ENCODE peak calls at places on chromosomes 4 and X, in nine cellular contexts. N is left ventricle myocardium inferior, L is GM23248, C is Peyer's patch, M is BE2C, V is suprapubic skin, G is fibroblast of lung, T is brain microvascular endothelial cell, F is pancreas. D is an unnamed sample. For H3K27me3, the result is how much of the 10 kb centered on the place peaks cover.

GRCh38 chrX:1223253-1223621 is 10.8 kb upstream of the CRLF2 start:
- DNase-seq in N (no peak), L (no peak), C (no peak), M (no peak), V (no peak), G (no peak), T (no peak), F (no peak), D (no peak)

GRCh38 chr4:148271166-148271565 is 171.0 kb downstream of the NR3C2 start:
- DNase-seq in N (no peak), L (no peak), C (no peak), M (no peak), V (no peak), G (no peak), T (no peak), F (no peak), D (no peak)

GRCh38 chrX:54182864-54183613 is at the start of gene FAM120C:
- DNase-seq in N (peak), L (peak), C (peak), M (peak), V (peak), G (peak), T (peak), F (peak), D (peak)

GRCh38 chrX:8044861-8045434 is 117.7 kb upstream of the PNPLA4 start:
- DNase-seq in N (no peak), L (no peak), C (no peak), M (no peak), V (no peak), G (peak), T (peak), F (no peak), D (no peak)

GRCh38 chrX:102599950-102600579 is 750 bp downstream of the ARMCX5 start:
- DNase-seq in N (no peak), L (peak), C (no peak), M (no peak), V (no peak), G (peak), T (peak), F (no peak), D (no peak)

GRCh38 chr4:184443318-184443717 is 31.0 kb downstream of the IRF2 start:
- DNase-seq in N (no peak), L (no peak), C (no peak), M (no peak), V (no peak), G (no peak), T (no peak), F (no peak), D (no peak)

GRCh38 chr4:54231419-54232150 is 2.5 kb downstream of the PDGFRA start:
- DNase-seq in N (peak), L (peak), C (peak), M (no peak), V (peak), G (peak), T (peak), F (peak), D (peak)

GRCh38 chr4:74039065-74039763 is 725 bp upstream of the CXCL3 start:
- DNase-seq in N (no peak), L (peak), C (no peak), M (peak), V (no peak), G (peak), T (peak), F (no peak), D (peak)

GRCh38 chrX:107684956-107685385 is 56.7 kb downstream of the PRPS1 start:
- DNase-seq in N (peak), L (no peak), C (peak), M (no peak), V (peak), G (peak), T (peak), F (no peak), D (peak)

GRCh38 chr4:89158884-89159503 is 47.7 kb downstream of the TIGD2 start:
- DNase-seq in N (no peak), L (peak), C (no peak), M (no peak), V (no peak), G (peak), T (peak), F (no peak), D (peak)

DNA sequence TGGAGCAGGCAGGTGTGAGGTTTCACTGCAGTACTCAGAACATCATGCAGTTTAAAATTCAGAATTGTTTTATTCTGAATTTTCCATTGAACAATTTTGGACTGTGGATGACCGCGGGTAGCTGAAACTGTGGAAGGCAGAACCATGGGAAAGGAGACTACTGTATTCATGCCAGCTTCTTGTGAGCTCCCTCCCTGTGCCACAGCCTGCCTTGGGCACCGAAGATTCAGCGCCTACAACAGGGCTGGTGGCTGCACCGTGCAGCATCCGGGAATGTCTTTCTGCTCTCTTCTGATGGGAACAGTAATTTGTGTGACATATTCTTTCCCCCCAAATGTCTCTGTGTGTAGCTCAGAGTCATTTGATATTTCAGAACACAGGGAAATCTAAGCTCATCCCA is 118.5 kb upstream of the NKX1-1 start:
- DNase-seq in N (no peak), L (no peak), C (no peak), M (no peak), V (no peak), G (no peak), T (no peak), F (no peak), D (no peak)
- H3K27me3 ChIP-seq in N (half or more), L (under half), C (under half), M (half or more), V (half or more), G (under half), T (under half), F (under half), D (under half)

GRCh38 chrX:25344191-25344936 is 328.6 kb upstream of the ARX start:
- DNase-seq in N (no peak), L (no peak), C (no peak), M (no peak), V (no peak), G (no peak), T (no peak), F (no peak), D (no peak)

GRCh38 chrX:25337841-25338240 is 322.1 kb upstream of the ARX start:
- DNase-seq in N (no peak), L (no peak), C (no peak), M (no peak), V (no peak), G (no peak), T (no peak), F (no peak), D (no peak)

DNA sequence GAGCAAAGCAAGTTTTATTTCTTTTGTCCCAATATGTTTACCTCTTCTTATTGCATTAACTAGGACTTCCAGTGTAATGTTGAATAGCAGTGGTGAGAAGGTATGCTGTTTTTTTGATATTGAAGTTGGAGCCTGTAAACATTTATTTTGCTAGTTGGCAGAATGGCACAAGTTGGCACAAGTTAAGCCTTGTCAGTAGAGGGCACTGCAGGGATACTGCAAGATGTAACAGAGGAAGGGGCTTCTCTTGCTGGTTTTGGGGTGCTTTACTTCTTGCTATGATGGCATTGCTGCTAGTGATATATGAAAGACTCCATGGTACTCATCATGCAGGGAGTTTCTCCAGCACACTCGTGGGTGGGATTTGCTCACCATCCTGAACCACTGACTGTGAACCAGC is 327.3 kb upstream of the ARX start:
- DNase-seq in N (no peak), L (no peak), C (no peak), M (no peak), V (no peak), G (no peak), T (no peak), F (no peak), D (no peak)
- H3K27me3 ChIP-seq in N (under half), L (under half), C (under half), M (under half), V (under half), G (under half), T (under half), F (under half), D (under half)

DNA sequence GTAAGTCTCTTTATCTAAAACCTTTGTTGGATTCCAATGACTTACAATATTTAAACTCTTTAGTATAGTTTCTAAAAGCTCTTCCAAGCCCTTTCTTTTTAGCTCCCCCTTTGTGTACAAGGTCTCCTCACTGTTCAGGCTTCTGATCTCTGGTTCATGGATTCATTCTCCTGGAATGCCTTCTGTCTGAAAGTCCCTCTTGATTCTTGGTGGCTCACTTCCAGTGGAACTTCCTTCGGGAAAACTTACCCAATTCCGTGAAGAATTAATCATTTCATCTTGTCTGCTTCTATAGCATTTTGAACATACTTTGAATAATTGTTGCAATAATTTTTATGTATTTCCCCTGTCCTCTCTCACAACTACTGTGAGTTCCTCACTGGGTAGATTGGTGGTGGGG is 3.6 kb downstream of the ARHGAP24 start:
- DNase-seq in N (no peak), L (peak), C (no peak), M (no peak), V (no peak), G (peak), T (no peak), F (no peak), D (no peak)
- H3K27me3 ChIP-seq in N (under half), L (under half), C (under half), M (under half), V (under half), G (under half), T (under half), F (under half), D (under half)

GRCh38 chrX:40011483-40012038 is 86.2 kb downstream of the BCOR start:
- DNase-seq in N (no peak), L (no peak), C (no peak), M (no peak), V (no peak), G (no peak), T (no peak), F (no peak), D (no peak)

GRCh38 chrX:40008841-40009461 is 88.8 kb downstream of the BCOR start:
- DNase-seq in N (peak), L (peak), C (peak), M (peak), V (peak), G (peak), T (no peak), F (no peak), D (no peak)

GRCh38 chrX:40010550-40011364 is 87.0 kb downstream of the BCOR start:
- DNase-seq in N (no peak), L (no peak), C (no peak), M (peak), V (no peak), G (no peak), T (no peak), F (no peak), D (no peak)

GRCh38 chrX:40009462-40009851 is 88.3 kb downstream of the BCOR start:
- DNase-seq in N (peak), L (peak), C (no peak), M (peak), V (no peak), G (no peak), T (no peak), F (no peak), D (no peak)

DNA sequence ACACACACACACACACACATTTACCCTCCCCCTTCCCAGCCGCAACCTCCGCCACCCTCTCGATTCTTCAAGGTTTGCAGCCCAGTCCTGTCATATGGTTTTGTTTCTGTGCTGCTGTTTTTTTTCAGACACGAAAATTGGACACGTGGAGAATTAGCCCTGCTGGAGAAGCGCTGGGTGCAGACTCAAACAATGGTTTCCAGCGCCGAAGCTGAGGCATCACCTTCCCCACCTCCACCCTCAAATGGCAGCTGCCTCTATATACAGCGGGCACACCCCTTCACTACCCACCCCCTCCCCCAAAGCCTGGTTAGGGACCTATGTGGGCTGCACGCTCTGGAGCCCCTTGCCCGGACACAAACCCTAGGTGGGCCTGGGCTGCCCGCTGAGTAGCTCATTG is 87.9 kb downstream of the BCOR start:
- DNase-seq in N (no peak), L (no peak), C (no peak), M (no peak), V (no peak), G (no peak), T (no peak), F (no peak), D (no peak)
- H3K27me3 ChIP-seq in N (under half), L (under half), C (under half), M (under half), V (under half), G (under half), T (under half), F (under half), D (under half)

DNA sequence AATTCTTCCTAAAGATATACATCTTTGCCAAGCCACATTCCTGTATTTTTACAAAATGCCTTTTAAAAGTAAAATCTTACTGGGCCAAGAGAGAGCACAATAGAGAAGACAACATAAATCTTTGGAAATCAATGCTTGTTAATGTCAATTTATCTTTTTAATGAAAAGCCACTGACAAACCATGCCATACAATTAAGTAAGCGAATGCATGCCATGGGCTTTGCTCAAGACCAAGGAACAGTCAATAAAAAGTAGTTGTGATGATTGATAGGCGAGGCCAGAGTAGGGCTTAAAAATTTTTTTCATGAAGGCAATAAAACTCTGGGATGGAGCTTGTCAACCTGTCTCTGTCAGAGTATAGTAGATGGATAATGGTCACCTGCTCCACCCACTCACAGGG is 17.4 kb upstream of the GPM6B start:
- DNase-seq in N (no peak), L (no peak), C (no peak), M (no peak), V (no peak), G (no peak), T (no peak), F (no peak), D (peak)
- H3K27me3 ChIP-seq in N (under half), L (under half), C (under half), M (under half), V (under half), G (under half), T (under half), F (under half), D (under half)

D was measured in HAP-1.